ENCODE peak calls at places on chromosomes 3 and 15, in eight cellular contexts. One of them, this sample, is unnamed.

GRCh38 chr3:117628896-117629295 is 919.3 kb downstream of the TUSC7 start:
- DNase-seq in RWPE1: peak
- DNase-seq in B cell: no peak
- DNase-seq in neural crest cell: no peak
- DNase-seq in choroid plexus epithelial cell: peak
- DNase-seq in gastrocnemius medialis: no peak
- DNase-seq in A549: no peak
- DNase-seq in colonic mucosa: no peak
- DNase-seq in this sample: peak

GRCh38 chr15:42080585-42081462 is 13.5 kb downstream of the PLA2G4D start:
- DNase-seq in RWPE1: no peak
- DNase-seq in B cell: no peak
- DNase-seq in neural crest cell: no peak
- DNase-seq in choroid plexus epithelial cell: peak
- DNase-seq in gastrocnemius medialis: no peak
- DNase-seq in A549: no peak
- DNase-seq in colonic mucosa: no peak
- DNase-seq in this sample: no peak

GRCh38 chr3:24387493-24387892 is 107.2 kb downstream of the THRB start:
- DNase-seq in RWPE1: no peak
- DNase-seq in B cell: no peak
- DNase-seq in neural crest cell: no peak
- DNase-seq in choroid plexus epithelial cell: peak
- DNase-seq in gastrocnemius medialis: no peak
- DNase-seq in A549: no peak
- DNase-seq in colonic mucosa: no peak
- DNase-seq in this sample: no peak

GRCh38 chr3:104510091-104510860 is 856.4 kb upstream of the ALCAM start:
- DNase-seq in RWPE1: no peak
- DNase-seq in B cell: no peak
- DNase-seq in neural crest cell: no peak
- DNase-seq in choroid plexus epithelial cell: no peak
- DNase-seq in gastrocnemius medialis: no peak
- DNase-seq in A549: no peak
- DNase-seq in colonic mucosa: no peak
- DNase-seq in this sample: no peak

GRCh38 chr15:38709196-38709595 is 144.6 kb upstream of the RASGRP1 start:
- DNase-seq in RWPE1: no peak
- DNase-seq in B cell: no peak
- DNase-seq in neural crest cell: no peak
- DNase-seq in choroid plexus epithelial cell: no peak
- DNase-seq in gastrocnemius medialis: no peak
- DNase-seq in A549: no peak
- DNase-seq in colonic mucosa: no peak
- DNase-seq in this sample: peak

GRCh38 chr3:184491011-184491576 is 70.5 kb upstream of the EPHB3 start:
- DNase-seq in RWPE1: no peak
- DNase-seq in B cell: no peak
- DNase-seq in neural crest cell: no peak
- DNase-seq in choroid plexus epithelial cell: no peak
- DNase-seq in gastrocnemius medialis: no peak
- DNase-seq in A549: no peak
- DNase-seq in colonic mucosa: peak
- DNase-seq in this sample: peak

GRCh38 chr3:13121553-13122001 is 48.3 kb upstream of the IQSEC1 start:
- DNase-seq in RWPE1: no peak
- DNase-seq in B cell: no peak
- DNase-seq in neural crest cell: no peak
- DNase-seq in choroid plexus epithelial cell: no peak
- DNase-seq in gastrocnemius medialis: no peak
- DNase-seq in A549: no peak
- DNase-seq in colonic mucosa: no peak
- DNase-seq in this sample: no peak

GRCh38 chr3:182682263-182683229 is 110.8 kb upstream of the ATP11B start:
- DNase-seq in RWPE1: peak
- DNase-seq in B cell: peak
- DNase-seq in neural crest cell: peak
- DNase-seq in choroid plexus epithelial cell: peak
- DNase-seq in gastrocnemius medialis: no peak
- DNase-seq in A549: peak
- DNase-seq in colonic mucosa: peak
- DNase-seq in this sample: no peak

GRCh38 chr3:86269364-86270155 is 721.4 kb downstream of the VGLL3 start:
- DNase-seq in RWPE1: no peak
- DNase-seq in B cell: no peak
- DNase-seq in neural crest cell: no peak
- DNase-seq in choroid plexus epithelial cell: no peak
- DNase-seq in gastrocnemius medialis: no peak
- DNase-seq in A549: no peak
- DNase-seq in colonic mucosa: no peak
- DNase-seq in this sample: no peak

GRCh38 chr15:66945842-66946241 is 119.6 kb upstream of the SMAD3 start:
- DNase-seq in RWPE1: no peak
- DNase-seq in B cell: no peak
- DNase-seq in neural crest cell: no peak
- DNase-seq in choroid plexus epithelial cell: no peak
- DNase-seq in gastrocnemius medialis: no peak
- DNase-seq in A549: no peak
- DNase-seq in colonic mucosa: no peak
- DNase-seq in this sample: no peak

GRCh38 chr3:60746043-60746638 is 505.1 kb downstream of the FHIT start:
- DNase-seq in RWPE1: no peak
- DNase-seq in B cell: no peak
- DNase-seq in neural crest cell: no peak
- DNase-seq in choroid plexus epithelial cell: no peak
- DNase-seq in gastrocnemius medialis: no peak
- DNase-seq in A549: no peak
- DNase-seq in colonic mucosa: no peak
- DNase-seq in this sample: no peak

GRCh38 chr3:189797103-189797850 is 166.1 kb downstream of the TP63 start:
- DNase-seq in RWPE1: no peak
- DNase-seq in B cell: no peak
- DNase-seq in neural crest cell: no peak
- DNase-seq in choroid plexus epithelial cell: no peak
- DNase-seq in gastrocnemius medialis: no peak
- DNase-seq in A549: no peak
- DNase-seq in colonic mucosa: no peak
- DNase-seq in this sample: no peak

GRCh38 chr15:41703120-41703519 is 42.9 kb downstream of the MGA start:
- DNase-seq in RWPE1: no peak
- DNase-seq in B cell: no peak
- DNase-seq in neural crest cell: no peak
- DNase-seq in choroid plexus epithelial cell: no peak
- DNase-seq in gastrocnemius medialis: no peak
- DNase-seq in A549: no peak
- DNase-seq in colonic mucosa: no peak
- DNase-seq in this sample: no peak

GRCh38 chr3:188658606-188659005 is 504.6 kb downstream of the LPP start:
- DNase-seq in RWPE1: no peak
- DNase-seq in B cell: no peak
- DNase-seq in neural crest cell: no peak
- DNase-seq in choroid plexus epithelial cell: no peak
- DNase-seq in gastrocnemius medialis: no peak
- DNase-seq in A549: no peak
- DNase-seq in colonic mucosa: no peak
- DNase-seq in this sample: no peak

DNA sequence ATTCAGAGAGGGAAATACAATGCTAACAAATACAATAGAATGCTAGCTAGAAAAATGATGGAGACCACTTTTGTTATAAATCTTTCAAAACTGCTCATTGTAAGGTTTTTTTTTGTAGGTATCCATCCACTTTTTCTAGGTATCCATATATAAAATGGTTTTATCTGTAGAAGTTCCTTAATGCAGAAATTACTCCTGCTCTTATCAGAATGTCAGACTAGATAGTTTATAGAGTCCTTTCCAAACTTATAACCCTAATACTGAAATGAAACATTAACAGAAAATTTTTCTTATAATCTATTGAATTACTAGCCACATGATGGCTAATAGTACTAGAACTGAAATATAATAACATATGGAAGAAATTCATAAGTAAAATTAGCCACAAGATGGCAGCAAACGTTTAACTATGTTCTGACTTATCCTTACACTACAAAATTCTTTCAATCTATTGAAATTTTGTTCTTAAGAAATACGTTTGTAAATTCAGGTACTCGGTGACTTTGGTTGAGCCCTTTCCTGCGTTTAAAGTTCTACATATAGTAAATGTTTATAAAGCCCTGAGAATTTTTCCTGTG is 58.5 kb downstream of the ECT2 start:
- DNase-seq in RWPE1: no peak
- DNase-seq in B cell: no peak
- DNase-seq in neural crest cell: no peak
- DNase-seq in choroid plexus epithelial cell: peak
- DNase-seq in gastrocnemius medialis: no peak
- DNase-seq in A549: no peak
- DNase-seq in colonic mucosa: no peak
- DNase-seq in this sample: peak
- TF ChIP-seq CTCF in RWPE1: peak
- TF ChIP-seq CTCF in B cell: peak
- TF ChIP-seq CTCF in neural crest cell: peak
- TF ChIP-seq CTCF in choroid plexus epithelial cell: peak
- TF ChIP-seq CTCF in gastrocnemius medialis: no peak
- TF ChIP-seq CTCF in A549: peak
- TF ChIP-seq CTCF in colonic mucosa: no peak
- TF ChIP-seq CTCF in this sample: no peak

DNA sequence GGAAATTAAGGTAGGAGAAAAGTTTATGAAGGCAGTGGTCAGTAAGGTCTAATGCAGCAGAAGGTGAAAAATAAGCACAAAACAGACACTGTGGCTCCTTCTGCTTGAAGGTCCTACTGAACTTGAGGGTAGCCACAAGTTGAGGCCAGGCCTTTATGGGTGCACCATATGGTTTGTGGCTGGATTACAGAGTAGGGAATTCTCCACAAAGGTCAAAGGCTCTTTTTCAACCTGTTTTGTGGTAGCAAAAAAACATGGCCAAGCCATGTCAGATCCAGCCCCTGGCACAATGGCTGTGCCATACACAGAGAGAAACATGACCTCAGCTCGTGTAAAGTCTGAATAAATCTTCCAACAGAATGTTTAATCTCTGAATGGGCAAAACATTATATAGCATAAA is 214.0 kb downstream of the SATB1 start:
- DNase-seq in RWPE1: no peak
- DNase-seq in B cell: no peak
- DNase-seq in neural crest cell: no peak
- DNase-seq in choroid plexus epithelial cell: no peak
- DNase-seq in gastrocnemius medialis: no peak
- DNase-seq in A549: no peak
- DNase-seq in colonic mucosa: no peak
- DNase-seq in this sample: no peak
- TF ChIP-seq CTCF in RWPE1: no peak
- TF ChIP-seq CTCF in B cell: no peak
- TF ChIP-seq CTCF in neural crest cell: no peak
- TF ChIP-seq CTCF in choroid plexus epithelial cell: no peak
- TF ChIP-seq CTCF in gastrocnemius medialis: no peak
- TF ChIP-seq CTCF in A549: no peak
- TF ChIP-seq CTCF in colonic mucosa: no peak
- TF ChIP-seq CTCF in this sample: no peak

GRCh38 chr15:90892498-90893174 is 8.3 kb downstream of the FES start:
- DNase-seq in RWPE1: no peak
- DNase-seq in B cell: no peak
- DNase-seq in neural crest cell: no peak
- DNase-seq in choroid plexus epithelial cell: no peak
- DNase-seq in gastrocnemius medialis: no peak
- DNase-seq in A549: no peak
- DNase-seq in colonic mucosa: no peak
- DNase-seq in this sample: no peak

GRCh38 chr15:90893175-90894090 is 9.1 kb downstream of the FES start:
- DNase-seq in RWPE1: no peak
- DNase-seq in B cell: no peak
- DNase-seq in neural crest cell: no peak
- DNase-seq in choroid plexus epithelial cell: no peak
- DNase-seq in gastrocnemius medialis: no peak
- DNase-seq in A549: no peak
- DNase-seq in colonic mucosa: no peak
- DNase-seq in this sample: no peak

GRCh38 chr15:90891346-90891949 is 7.1 kb downstream of the FES start:
- DNase-seq in RWPE1: no peak
- DNase-seq in B cell: no peak
- DNase-seq in neural crest cell: no peak
- DNase-seq in choroid plexus epithelial cell: no peak
- DNase-seq in gastrocnemius medialis: no peak
- DNase-seq in A549: no peak
- DNase-seq in colonic mucosa: no peak
- DNase-seq in this sample: no peak

GRCh38 chr15:90892023-90892422 is 7.7 kb downstream of the FES start:
- DNase-seq in RWPE1: no peak
- DNase-seq in B cell: no peak
- DNase-seq in neural crest cell: no peak
- DNase-seq in choroid plexus epithelial cell: no peak
- DNase-seq in gastrocnemius medialis: no peak
- DNase-seq in A549: no peak
- DNase-seq in colonic mucosa: no peak
- DNase-seq in this sample: no peak

GRCh38 chr15:90895571-90896117 is 7.5 kb upstream of the MAN2A2 start:
- DNase-seq in RWPE1: no peak
- DNase-seq in B cell: no peak
- DNase-seq in neural crest cell: peak
- DNase-seq in choroid plexus epithelial cell: peak
- DNase-seq in gastrocnemius medialis: no peak
- DNase-seq in A549: no peak
- DNase-seq in colonic mucosa: no peak
- DNase-seq in this sample: no peak
- TF ChIP-seq CTCF in RWPE1: no peak
- TF ChIP-seq CTCF in B cell: no peak
- TF ChIP-seq CTCF in neural crest cell: peak
- TF ChIP-seq CTCF in choroid plexus epithelial cell: peak
- TF ChIP-seq CTCF in gastrocnemius medialis: no peak
- TF ChIP-seq CTCF in A549: no peak
- TF ChIP-seq CTCF in colonic mucosa: no peak
- TF ChIP-seq CTCF in this sample: no peak

GRCh38 chr3:101195951-101196713 is 124.2 kb downstream of the IMPG2 start:
- DNase-seq in RWPE1: peak
- DNase-seq in B cell: no peak
- DNase-seq in neural crest cell: no peak
- DNase-seq in choroid plexus epithelial cell: peak
- DNase-seq in gastrocnemius medialis: no peak
- DNase-seq in A549: peak
- DNase-seq in colonic mucosa: no peak
- DNase-seq in this sample: peak
- TF ChIP-seq CTCF in RWPE1: peak
- TF ChIP-seq CTCF in B cell: no peak
- TF ChIP-seq CTCF in neural crest cell: peak
- TF ChIP-seq CTCF in choroid plexus epithelial cell: peak
- TF ChIP-seq CTCF in gastrocnemius medialis: peak
- TF ChIP-seq CTCF in A549: peak
- TF ChIP-seq CTCF in colonic mucosa: peak
- TF ChIP-seq CTCF in this sample: peak

GRCh38 chr3:12060139-12060831 is 56.1 kb downstream of the SYN2 start:
- DNase-seq in RWPE1: no peak
- DNase-seq in B cell: no peak
- DNase-seq in neural crest cell: no peak
- DNase-seq in choroid plexus epithelial cell: no peak
- DNase-seq in gastrocnemius medialis: no peak
- DNase-seq in A549: no peak
- DNase-seq in colonic mucosa: no peak
- DNase-seq in this sample: no peak
- TF ChIP-seq CTCF in RWPE1: no peak
- TF ChIP-seq CTCF in B cell: no peak
- TF ChIP-seq CTCF in neural crest cell: no peak
- TF ChIP-seq CTCF in choroid plexus epithelial cell: no peak
- TF ChIP-seq CTCF in gastrocnemius medialis: no peak
- TF ChIP-seq CTCF in A549: no peak
- TF ChIP-seq CTCF in colonic mucosa: no peak
- TF ChIP-seq CTCF in this sample: no peak

GRCh38 chr3:139113231-139113749 is 68.6 kb upstream of the PRR23C start:
- DNase-seq in RWPE1: no peak
- DNase-seq in B cell: no peak
- DNase-seq in neural crest cell: no peak
- DNase-seq in choroid plexus epithelial cell: no peak
- DNase-seq in gastrocnemius medialis: no peak
- DNase-seq in A549: no peak
- DNase-seq in colonic mucosa: no peak
- DNase-seq in this sample: no peak
- TF ChIP-seq CTCF in RWPE1: no peak
- TF ChIP-seq CTCF in B cell: no peak
- TF ChIP-seq CTCF in neural crest cell: no peak
- TF ChIP-seq CTCF in choroid plexus epithelial cell: no peak
- TF ChIP-seq CTCF in gastrocnemius medialis: no peak
- TF ChIP-seq CTCF in A549: no peak
- TF ChIP-seq CTCF in colonic mucosa: no peak
- TF ChIP-seq CTCF in this sample: peak

This sample was measured in LNCaP clone FGC.